ENCODE peak calls at places on chromosomes 3 and 15, in five cellular contexts. One of them, this sample, is unnamed.

GRCh38 chr3:79154861-79155260 is 612.9 kb downstream of the ROBO1 start:
- DNase-seq in HAP-1: no peak
- DNase-seq in GM19239: no peak
- DNase-seq in RKO: no peak
- DNase-seq in caudate nucleus: no peak
- DNase-seq in this sample: no peak

GRCh38 chr15:88834211-88834812 is 31.1 kb downstream of the ACAN start:
- DNase-seq in GM19239: no peak
- DNase-seq in RKO: no peak
- DNase-seq in HAP-1: peak
- DNase-seq in caudate nucleus: no peak
- DNase-seq in this sample: peak

GRCh38 chr3:131277836-131278497 is 103.6 kb upstream of the NUDT16 start:
- DNase-seq in caudate nucleus: no peak
- DNase-seq in HAP-1: no peak
- DNase-seq in GM19239: no peak
- DNase-seq in RKO: no peak
- DNase-seq in this sample: no peak

GRCh38 chr3:187062526-187063177 is 76.6 kb downstream of the RPL39L start:
- DNase-seq in HAP-1: no peak
- DNase-seq in RKO: no peak
- DNase-seq in GM19239: no peak
- DNase-seq in caudate nucleus: no peak
- DNase-seq in this sample: no peak

GRCh38 chr3:169746924-169747323 is 17.9 kb downstream of the TERC start:
- DNase-seq in HAP-1: no peak
- DNase-seq in RKO: no peak
- DNase-seq in caudate nucleus: no peak
- DNase-seq in GM19239: no peak
- DNase-seq in this sample: no peak

GRCh38 chr15:75350601-75351331 is 3.9 kb downstream of the NEIL1 start:
- DNase-seq in caudate nucleus: no peak
- DNase-seq in HAP-1: no peak
- DNase-seq in RKO: no peak
- DNase-seq in GM19239: no peak
- DNase-seq in this sample: no peak

GRCh38 chr3:105868450-105868744 is 415 bp downstream of the CBLB start:
- DNase-seq in caudate nucleus: no peak
- DNase-seq in GM19239: no peak
- DNase-seq in HAP-1: peak
- DNase-seq in RKO: peak
- DNase-seq in this sample: peak

GRCh38 chr15:45249125-45249780 is 2.8 kb upstream of the SLC28A2 start:
- DNase-seq in RKO: no peak
- DNase-seq in GM19239: no peak
- DNase-seq in caudate nucleus: no peak
- DNase-seq in HAP-1: no peak
- DNase-seq in this sample: no peak